ENCODE peak calls at places on chromosomes 4 and X, in nine cellular contexts. One of them, this sample, is unnamed.

GRCh38 chr4:16896871-16897270 is 1.6 kb downstream of the LDB2 start:
- DNase-seq in EL: peak
- DNase-seq in tibial nerve: no peak
- DNase-seq in fibroblast of lung: peak
- DNase-seq in D721Med: no peak
- DNase-seq in HTR-8/SVneo: no peak
- DNase-seq in ELR: peak
- DNase-seq in fibroblast of mammary gland: peak
- DNase-seq in mucosa of descending colon: no peak
- DNase-seq in this sample: no peak

GRCh38 chrX:49627030-49627777 is 28.4 kb downstream of the GAGE1 start:
- DNase-seq in ELR: no peak
- DNase-seq in HTR-8/SVneo: no peak
- DNase-seq in EL: no peak
- DNase-seq in fibroblast of mammary gland: peak
- DNase-seq in D721Med: no peak
- DNase-seq in tibial nerve: no peak
- DNase-seq in mucosa of descending colon: no peak
- DNase-seq in fibroblast of lung: no peak
- DNase-seq in this sample: no peak

GRCh38 chr4:11418610-11419009 is 10.1 kb downstream of the HS3ST1 start:
- DNase-seq in ELR: no peak
- DNase-seq in EL: no peak
- DNase-seq in fibroblast of mammary gland: no peak
- DNase-seq in HTR-8/SVneo: no peak
- DNase-seq in mucosa of descending colon: no peak
- DNase-seq in fibroblast of lung: peak
- DNase-seq in tibial nerve: no peak
- DNase-seq in D721Med: no peak
- DNase-seq in this sample: no peak

GRCh38 chrX:108020631-108021030 is 24.2 kb upstream of the VSIG1 start:
- DNase-seq in mucosa of descending colon: no peak
- DNase-seq in fibroblast of lung: peak
- DNase-seq in fibroblast of mammary gland: peak
- DNase-seq in D721Med: no peak
- DNase-seq in tibial nerve: no peak
- DNase-seq in EL: peak
- DNase-seq in ELR: peak
- DNase-seq in HTR-8/SVneo: no peak
- DNase-seq in this sample: no peak

GRCh38 chr4:52173470-52174055 is 122.5 kb downstream of the SPATA18 start:
- DNase-seq in EL: peak
- DNase-seq in ELR: no peak
- DNase-seq in tibial nerve: peak
- DNase-seq in D721Med: no peak
- DNase-seq in fibroblast of lung: peak
- DNase-seq in HTR-8/SVneo: no peak
- DNase-seq in fibroblast of mammary gland: peak
- DNase-seq in mucosa of descending colon: peak
- DNase-seq in this sample: no peak

GRCh38 chr4:56506110-56506705 is 617 bp downstream of the ARL9 start:
- DNase-seq in fibroblast of lung: peak
- DNase-seq in tibial nerve: no peak
- DNase-seq in EL: no peak
- DNase-seq in mucosa of descending colon: no peak
- DNase-seq in D721Med: no peak
- DNase-seq in ELR: no peak
- DNase-seq in fibroblast of mammary gland: peak
- DNase-seq in HTR-8/SVneo: no peak
- DNase-seq in this sample: no peak

GRCh38 chr4:143336828-143337599 is at the start of gene GAB1:
- DNase-seq in fibroblast of mammary gland: peak
- DNase-seq in mucosa of descending colon: peak
- DNase-seq in D721Med: no peak
- DNase-seq in ELR: peak
- DNase-seq in tibial nerve: peak
- DNase-seq in fibroblast of lung: peak
- DNase-seq in EL: peak
- DNase-seq in HTR-8/SVneo: peak
- DNase-seq in this sample: peak

GRCh38 chr4:37597019-37597418 is 89.2 kb downstream of the RELL1 start:
- DNase-seq in HTR-8/SVneo: no peak
- DNase-seq in fibroblast of lung: no peak
- DNase-seq in fibroblast of mammary gland: no peak
- DNase-seq in mucosa of descending colon: no peak
- DNase-seq in ELR: no peak
- DNase-seq in tibial nerve: no peak
- DNase-seq in D721Med: no peak
- DNase-seq in EL: no peak
- DNase-seq in this sample: no peak

GRCh38 chrX:109716431-109717028 is 16.5 kb downstream of the ACSL4 start:
- DNase-seq in tibial nerve: no peak
- DNase-seq in ELR: no peak
- DNase-seq in EL: no peak
- DNase-seq in fibroblast of lung: peak
- DNase-seq in D721Med: no peak
- DNase-seq in HTR-8/SVneo: no peak
- DNase-seq in mucosa of descending colon: no peak
- DNase-seq in fibroblast of mammary gland: peak
- DNase-seq in this sample: no peak

GRCh38 chrX:95629737-95630136 is 1054.9 kb upstream of the DIAPH2 start:
- DNase-seq in mucosa of descending colon: no peak
- DNase-seq in HTR-8/SVneo: no peak
- DNase-seq in D721Med: no peak
- DNase-seq in ELR: peak
- DNase-seq in EL: no peak
- DNase-seq in fibroblast of mammary gland: peak
- DNase-seq in fibroblast of lung: no peak
- DNase-seq in tibial nerve: no peak
- DNase-seq in this sample: no peak

GRCh38 chr4:16224264-16224663 is 2.0 kb downstream of the TAPT1 start:
- DNase-seq in fibroblast of mammary gland: no peak
- DNase-seq in HTR-8/SVneo: no peak
- DNase-seq in EL: no peak
- DNase-seq in tibial nerve: no peak
- DNase-seq in mucosa of descending colon: no peak
- DNase-seq in D721Med: no peak
- DNase-seq in ELR: no peak
- DNase-seq in fibroblast of lung: no peak
- DNase-seq in this sample: no peak

GRCh38 chrX:73851014-73852009 is 288.3 kb downstream of the CHIC1 start:
- DNase-seq in ELR: no peak
- DNase-seq in EL: no peak
- DNase-seq in mucosa of descending colon: no peak
- DNase-seq in fibroblast of mammary gland: peak
- DNase-seq in tibial nerve: no peak
- DNase-seq in fibroblast of lung: no peak
- DNase-seq in HTR-8/SVneo: no peak
- DNase-seq in D721Med: no peak
- DNase-seq in this sample: peak

GRCh38 chrX:52574416-52575275 is 57.8 kb upstream of the XAGE1B start:
- DNase-seq in HTR-8/SVneo: peak
- DNase-seq in tibial nerve: no peak
- DNase-seq in fibroblast of lung: peak
- DNase-seq in D721Med: no peak
- DNase-seq in EL: peak
- DNase-seq in mucosa of descending colon: no peak
- DNase-seq in ELR: peak
- DNase-seq in fibroblast of mammary gland: peak
- DNase-seq in this sample: peak

GRCh38 chr4:73599182-73599581 is 21.1 kb downstream of the RASSF6 start:
- DNase-seq in EL: peak
- DNase-seq in D721Med: no peak
- DNase-seq in ELR: peak
- DNase-seq in tibial nerve: no peak
- DNase-seq in mucosa of descending colon: peak
- DNase-seq in fibroblast of mammary gland: peak
- DNase-seq in HTR-8/SVneo: peak
- DNase-seq in fibroblast of lung: peak
- DNase-seq in this sample: peak

GRCh38 chr4:147725673-147726072 is 6.2 kb upstream of the ARHGAP10 start:
- DNase-seq in HTR-8/SVneo: no peak
- DNase-seq in EL: no peak
- DNase-seq in tibial nerve: no peak
- DNase-seq in D721Med: no peak
- DNase-seq in fibroblast of lung: no peak
- DNase-seq in fibroblast of mammary gland: no peak
- DNase-seq in mucosa of descending colon: no peak
- DNase-seq in ELR: peak
- DNase-seq in this sample: no peak

GRCh38 chr4:140092094-140092820 is 61.7 kb downstream of the MAML3 start:
- DNase-seq in EL: peak
- DNase-seq in mucosa of descending colon: peak
- DNase-seq in tibial nerve: no peak
- DNase-seq in D721Med: peak
- DNase-seq in ELR: peak
- DNase-seq in fibroblast of mammary gland: no peak
- DNase-seq in fibroblast of lung: no peak
- DNase-seq in HTR-8/SVneo: no peak
- DNase-seq in this sample: peak

GRCh38 chr4:114100288-114101031 is 121.0 kb upstream of the ARSJ start:
- DNase-seq in mucosa of descending colon: no peak
- DNase-seq in tibial nerve: no peak
- DNase-seq in fibroblast of lung: no peak
- DNase-seq in D721Med: no peak
- DNase-seq in EL: no peak
- DNase-seq in ELR: no peak
- DNase-seq in fibroblast of mammary gland: no peak
- DNase-seq in HTR-8/SVneo: no peak
- DNase-seq in this sample: no peak

GRCh38 chr4:83114576-83114975 is at the start of gene PLAC8:
- DNase-seq in ELR: peak
- DNase-seq in EL: peak
- DNase-seq in D721Med: no peak
- DNase-seq in fibroblast of mammary gland: no peak
- DNase-seq in mucosa of descending colon: no peak
- DNase-seq in fibroblast of lung: no peak
- DNase-seq in tibial nerve: no peak
- DNase-seq in HTR-8/SVneo: no peak
- DNase-seq in this sample: peak

GRCh38 chr4:158823461-158823873 is 54.6 kb downstream of the FNIP2 start:
- DNase-seq in fibroblast of lung: peak
- DNase-seq in ELR: peak
- DNase-seq in fibroblast of mammary gland: peak
- DNase-seq in HTR-8/SVneo: no peak
- DNase-seq in mucosa of descending colon: no peak
- DNase-seq in EL: no peak
- DNase-seq in tibial nerve: no peak
- DNase-seq in D721Med: no peak
- DNase-seq in this sample: no peak

This sample was measured in Peyer's patch.